ENCODE peak calls at places on chromosomes 6 and 20, in ten cellular contexts. S is upper lobe of left lung, E is lower lobe of right lung, H is GM12878, W is BJ, X is spleen, N is ovary, O is A549, P is ascending aorta, U is tibial nerve. V is an unnamed sample.

GRCh38 chr6:136468711-136469110 is 81.5 kb downstream of the MAP7 start:
- DNase-seq in O (no peak), H (no peak), E (no peak), S (no peak), W (no peak), N (no peak), U (no peak), X (no peak), P (no peak), V (no peak)

GRCh38 chr6:11537229-11538048 is at the start of gene TMEM170B:
- DNase-seq in E (peak), W (peak), X (peak), O (peak), U (peak), P (peak), N (peak), S (peak), H (peak), V (peak)

GRCh38 chr6:161057103-161058091 is 65.8 kb downstream of the MAP3K4 start:
- DNase-seq in U (no peak), N (no peak), W (no peak), P (no peak), H (no peak), S (no peak), O (no peak), E (no peak), X (no peak), V (no peak)

GRCh38 chr6:34671801-34672656 is 24.5 kb downstream of the ILRUN start:
- DNase-seq in W (no peak), U (no peak), N (no peak), H (peak), E (no peak), S (no peak), X (peak), O (no peak), P (no peak), V (no peak)

GRCh38 chr6:139173172-139173571 is 38.3 kb downstream of the HECA start:
- DNase-seq in E (no peak), H (no peak), X (no peak), U (no peak), P (no peak), N (no peak), W (no peak), S (no peak), O (no peak), V (no peak)

GRCh38 chr6:42088101-42088591 is 37.8 kb downstream of the TAF8 start:
- DNase-seq in N (no peak), S (no peak), P (no peak), O (peak), U (no peak), H (no peak), E (no peak), W (no peak), X (no peak), V (no peak)

GRCh38 chr20:35279040-35279439 is 1.1 kb upstream of the MMP24OS start:
- DNase-seq in E (no peak), X (no peak), U (no peak), W (no peak), P (no peak), H (no peak), S (no peak), O (no peak), N (no peak), V (no peak)

GRCh38 chr6:26065952-26066380 is 21.3 kb upstream of the HFE start:
- DNase-seq in S (no peak), H (peak), U (no peak), O (peak), N (peak), X (no peak), P (peak), E (no peak), W (no peak), V (peak)

GRCh38 chr6:158762787-158763439 is 56.3 kb downstream of the EZR start:
- DNase-seq in P (peak), H (no peak), W (no peak), U (peak), N (peak), E (no peak), O (no peak), S (no peak), X (no peak), V (no peak)

GRCh38 chr6:2754911-2755310 is 4.2 kb upstream of the MYLK4 start:
- DNase-seq in O (no peak), W (no peak), U (no peak), S (no peak), N (no peak), E (no peak), X (no peak), P (no peak), H (no peak), V (no peak)

GRCh38 chr20:36085686-36086267 is 68.8 kb upstream of the EPB41L1 start:
- DNase-seq in H (no peak), N (no peak), S (no peak), X (no peak), O (peak), E (peak), W (no peak), U (no peak), P (no peak), V (no peak)

DNA sequence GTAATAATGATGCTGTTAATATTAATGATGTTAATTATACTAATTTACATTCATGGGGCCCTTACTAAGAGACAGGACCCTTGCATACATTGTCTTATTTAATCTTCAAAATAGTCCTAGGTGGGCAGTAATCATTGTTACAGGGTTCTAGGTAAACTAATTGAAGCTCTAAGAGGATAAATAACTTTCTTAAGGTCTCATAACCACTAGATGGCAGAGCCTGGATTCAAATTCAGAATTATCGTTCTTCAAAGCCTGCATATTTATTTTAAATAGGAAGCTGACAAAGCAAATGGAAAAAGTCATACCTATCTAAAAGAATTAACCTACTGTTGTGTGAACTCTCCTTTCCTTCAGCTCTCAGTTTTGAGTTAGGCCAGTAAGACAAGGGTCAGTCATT is 23.5 kb downstream of the PTCHD4 start:
- DNase-seq in P (no peak), W (no peak), H (no peak), U (no peak), S (no peak), N (no peak), E (no peak), O (no peak), X (no peak), V (no peak)
- TF ChIP-seq CTCF in P (no peak), W (peak), H (peak), U (no peak), S (no peak), N (no peak), E (peak), O (peak), X (no peak), V (no peak)

GRCh38 chr6:111894951-111895350 is 21.7 kb upstream of the FYN start:
- DNase-seq in S (no peak), W (no peak), P (no peak), H (no peak), X (no peak), N (no peak), O (no peak), E (no peak), U (no peak), V (no peak)

GRCh38 chr6:111898452-111898851 is 25.2 kb upstream of the FYN start:
- DNase-seq in U (no peak), P (no peak), X (no peak), S (no peak), O (no peak), E (no peak), H (no peak), W (no peak), N (no peak), V (no peak)

GRCh38 chr6:111892431-111892830 is 19.2 kb upstream of the FYN start:
- DNase-seq in P (no peak), O (no peak), H (no peak), N (no peak), E (no peak), U (no peak), S (no peak), W (no peak), X (no peak), V (no peak)

GRCh38 chr6:111890981-111891380 is 17.7 kb upstream of the FYN start:
- DNase-seq in E (no peak), U (no peak), N (no peak), W (no peak), X (no peak), S (no peak), H (no peak), O (no peak), P (no peak), V (no peak)

DNA sequence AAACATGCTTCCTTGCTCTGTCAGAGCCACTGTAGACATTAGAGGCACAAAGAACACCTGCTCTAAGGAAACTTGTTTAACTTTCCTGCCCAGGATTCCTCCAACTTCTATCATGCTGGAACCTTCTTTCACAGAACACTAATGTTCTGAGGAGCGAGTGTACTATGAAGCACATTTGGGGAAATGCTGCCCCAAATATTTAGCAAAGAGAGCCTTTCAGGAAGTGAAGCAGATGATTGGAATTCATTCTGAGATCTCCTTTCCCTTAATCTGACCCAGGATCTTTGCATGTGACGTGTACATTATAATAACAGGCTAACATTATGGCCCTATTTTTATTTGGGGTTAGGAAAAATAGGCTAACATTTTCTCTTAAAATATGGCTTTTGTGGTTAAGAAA is 21.0 kb upstream of the FYN start:
- DNase-seq in O (no peak), P (no peak), X (no peak), S (no peak), H (no peak), U (no peak), W (no peak), E (no peak), N (no peak), V (no peak)
- H3K4me3 ChIP-seq in O (no peak), P (no peak), X (no peak), S (no peak), H (no peak), U (no peak), W (no peak), E (no peak), N (no peak), V (no peak)

DNA sequence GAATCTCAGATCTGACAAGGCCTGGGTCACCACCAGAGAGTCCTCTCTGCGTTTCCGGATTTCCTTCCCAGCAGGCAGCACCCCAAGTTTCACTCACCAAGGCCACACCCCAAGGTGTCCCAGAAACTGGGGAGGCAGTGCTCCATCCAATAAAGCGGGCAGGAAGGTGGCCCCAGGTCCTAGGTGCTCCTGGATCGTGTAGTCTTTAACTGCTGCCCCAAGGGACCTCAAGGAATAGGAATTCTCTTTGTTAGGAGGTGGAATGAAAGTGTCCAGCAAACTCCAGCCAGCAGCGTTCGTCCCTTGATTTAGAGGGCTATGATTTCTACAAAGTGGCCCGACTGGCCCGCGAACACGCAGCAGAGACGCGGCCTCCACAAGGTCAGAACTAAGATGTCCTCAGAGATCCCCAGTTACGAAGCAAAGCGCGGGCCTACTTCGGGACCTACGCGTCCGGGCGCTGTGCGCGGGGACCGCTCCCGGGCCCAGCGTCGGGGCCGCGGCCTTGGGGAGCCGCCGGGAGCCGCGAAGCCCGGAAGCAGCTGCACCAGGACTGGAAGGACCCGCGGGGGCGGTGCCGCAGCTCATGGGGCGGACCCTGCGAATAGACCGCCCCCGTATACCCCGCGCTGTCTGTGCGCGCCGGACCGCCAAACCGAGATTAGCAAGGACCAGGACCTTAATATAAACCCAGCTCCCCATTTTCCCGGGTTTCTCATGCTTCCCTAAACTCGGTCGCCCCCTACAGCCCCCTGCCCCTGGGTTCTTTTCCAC is at the start of gene C6orf47:
- DNase-seq in W (no peak), O (peak), H (no peak), S (peak), E (peak), U (peak), P (peak), N (peak), X (peak), V (peak)
- TF ChIP-seq CTCF in W (no peak), O (no peak), H (no peak), S (peak), E (no peak), U (no peak), P (no peak), N (no peak), X (no peak), V (no peak)

GRCh38 chr6:77462359-77463307 is 658 bp downstream of the HTR1B start:
- DNase-seq in X (no peak), U (no peak), P (peak), E (peak), W (no peak), N (peak), S (peak), H (no peak), O (no peak), V (no peak)
- H3K4me3 ChIP-seq in X (peak), U (peak), P (peak), E (peak), W (peak), N (peak), S (no peak), H (no peak), O (peak), V (no peak)

GRCh38 chr6:100370265-100370664 is 94.5 kb downstream of the SIM1 start:
- DNase-seq in O (no peak), H (no peak), N (no peak), X (no peak), S (no peak), E (no peak), P (no peak), W (no peak), U (no peak), V (no peak)
- TF ChIP-seq CTCF in O (peak), H (no peak), N (no peak), X (no peak), S (no peak), E (no peak), P (no peak), W (peak), U (no peak), V (no peak)

GRCh38 chr6:99612551-99613397 is 6.1 kb downstream of the PRDM13 start:
- DNase-seq in P (no peak), W (no peak), N (no peak), U (no peak), E (no peak), O (no peak), X (no peak), S (peak), H (no peak), V (no peak)

GRCh38 chr6:99614430-99615161 is 8.0 kb downstream of the PRDM13 start:
- DNase-seq in S (peak), W (no peak), H (no peak), U (no peak), E (peak), P (no peak), N (no peak), O (peak), X (peak), V (no peak)

GRCh38 chr6:99613705-99614429 is 7.2 kb downstream of the PRDM13 start:
- DNase-seq in S (peak), E (peak), P (no peak), W (no peak), X (no peak), H (no peak), U (no peak), N (no peak), O (peak), V (no peak)

GRCh38 chr6:99611148-99611547 is 4.5 kb downstream of the PRDM13 start:
- DNase-seq in U (no peak), N (no peak), S (no peak), O (no peak), P (no peak), E (no peak), H (peak), X (no peak), W (no peak), V (no peak)

DNA sequence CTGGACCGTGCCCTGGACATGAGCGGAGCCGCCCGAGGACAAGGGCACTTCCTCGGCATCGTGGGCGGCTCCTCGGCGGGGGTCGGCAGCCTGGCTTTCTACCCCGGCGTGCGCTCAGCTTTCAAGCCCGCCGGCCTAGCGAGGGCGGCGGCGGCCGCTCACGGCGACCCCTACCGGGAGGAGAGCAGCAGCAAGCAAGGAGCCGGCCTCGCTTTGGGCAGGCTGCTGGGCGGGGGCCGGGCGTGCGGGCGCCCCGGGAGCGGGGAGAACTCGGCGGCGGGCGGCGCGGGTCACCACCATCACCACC is 6.7 kb downstream of the PRDM13 start:
- DNase-seq in S (no peak), P (no peak), U (no peak), X (peak), N (peak), E (peak), W (no peak), H (no peak), O (peak), V (no peak)
- H3K4me3 ChIP-seq in S (peak), P (peak), U (peak), X (peak), N (peak), E (peak), W (peak), H (peak), O (peak), V (peak)

DNA sequence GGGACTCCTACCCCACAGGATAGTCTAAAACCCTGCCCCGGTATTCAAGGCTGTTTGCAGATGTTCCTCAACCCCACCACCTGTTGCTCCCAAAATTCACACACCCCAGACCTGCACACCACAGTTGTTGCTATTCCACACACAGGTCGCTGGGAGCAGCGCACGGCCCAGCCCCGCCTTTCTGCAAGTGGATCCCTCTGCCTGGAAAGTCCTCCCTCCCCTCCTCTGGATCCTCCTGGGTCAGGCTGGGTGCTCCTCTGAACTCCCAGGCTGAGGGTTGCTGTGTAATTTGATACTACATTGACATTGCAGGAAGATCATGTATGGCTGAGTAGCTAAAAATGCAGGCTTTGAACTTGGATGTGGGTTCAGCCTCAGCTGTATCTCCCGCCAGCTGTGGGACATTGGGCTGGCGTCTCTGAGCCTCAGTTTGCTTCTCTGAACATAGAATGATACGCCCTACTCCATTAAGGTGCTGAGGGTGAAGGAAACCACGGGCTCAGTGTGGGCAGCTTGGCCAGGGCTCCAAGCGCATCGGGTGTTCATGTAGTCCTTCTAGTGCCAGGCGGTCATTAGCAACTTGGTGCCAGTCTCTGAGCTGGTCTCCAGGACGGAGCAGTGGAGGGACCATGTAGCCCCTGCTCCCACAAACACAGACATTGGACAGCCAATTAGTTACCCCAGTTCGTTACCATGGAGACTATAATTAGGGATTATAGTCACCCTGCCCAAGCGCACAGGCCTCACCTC is 13.9 kb upstream of the CCN5 start:
- DNase-seq in P (no peak), S (peak), X (no peak), N (no peak), U (no peak), E (no peak), O (no peak), H (no peak), W (no peak), V (no peak)
- TF ChIP-seq CTCF in P (no peak), S (no peak), X (no peak), N (no peak), U (no peak), E (no peak), O (no peak), H (no peak), W (no peak), V (no peak)

GRCh38 chr6:129606664-129607063 is 103.3 kb downstream of the ARHGAP18 start:
- DNase-seq in N (no peak), H (peak), P (no peak), O (no peak), E (no peak), U (no peak), W (no peak), X (no peak), S (no peak), V (no peak)

GRCh38 chr6:129608886-129609540 is 101.0 kb downstream of the ARHGAP18 start:
- DNase-seq in X (no peak), P (no peak), H (no peak), W (no peak), E (no peak), U (no peak), S (no peak), N (no peak), O (no peak), V (no peak)

GRCh38 chr6:129609635-129610034 is 100.3 kb downstream of the ARHGAP18 start:
- DNase-seq in W (no peak), H (no peak), E (no peak), X (no peak), N (no peak), O (no peak), U (no peak), S (no peak), P (no peak), V (peak)

GRCh38 chr6:129605962-129606361 is 104.0 kb downstream of the ARHGAP18 start:
- DNase-seq in S (no peak), U (no peak), N (no peak), H (no peak), E (no peak), W (no peak), X (no peak), O (no peak), P (no peak), V (no peak)

GRCh38 chr6:129607581-129608186 is 102.3 kb downstream of the ARHGAP18 start:
- DNase-seq in E (no peak), S (no peak), X (no peak), W (no peak), P (no peak), O (no peak), N (peak), H (no peak), U (no peak), V (no peak)
- H3K4me3 ChIP-seq in E (no peak), S (no peak), X (no peak), W (no peak), P (no peak), O (no peak), N (no peak), H (peak), U (no peak), V (no peak)

DNA sequence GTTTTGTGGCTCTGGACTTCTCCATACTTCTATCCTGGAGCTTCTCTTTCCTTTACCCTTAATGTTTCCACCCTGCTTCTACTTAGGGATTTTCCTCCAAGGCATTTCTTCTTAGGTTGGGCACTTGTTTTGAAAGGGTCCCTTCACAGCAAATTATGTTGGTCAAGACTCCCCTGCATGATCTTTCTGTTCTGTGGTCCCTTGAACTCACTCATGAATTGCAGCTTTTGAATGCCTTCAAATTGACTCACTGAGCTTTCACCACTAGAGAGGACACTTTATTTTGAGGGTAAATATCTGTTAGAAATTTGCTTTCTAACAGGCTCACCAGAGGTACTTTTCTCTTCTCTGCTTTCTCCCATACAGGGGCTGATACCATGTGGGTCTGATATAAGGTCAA is 105.0 kb downstream of the CENPW start:
- DNase-seq in U (no peak), N (no peak), E (no peak), O (no peak), W (peak), P (no peak), S (no peak), X (no peak), H (no peak), V (no peak)
- TF ChIP-seq CTCF in U (no peak), N (no peak), E (no peak), O (no peak), W (no peak), P (no peak), S (no peak), X (no peak), H (no peak), V (no peak)

V was measured in lower leg skin.